ENCODE peak calls at places on chromosomes 2 and 18, in seven cellular contexts. L is stimulated activated CD4-positive, alpha-beta T cell treated with anti-CD3 and anti-CD28 coated beads, TNF-alpha, amount 100 ng/mL, for 24 hours; R is SJSA1; Z is activated effector memory CD4-positive, alpha-beta T cell treated with anti-CD3 and anti-CD28 coated beads, Interleukin-2, amount 50 U/mL, for 16 hours; T is osteocyte; E is LoVo; K is stimulated activated CD8-positive, alpha-beta memory T cell treated with anti-CD3 and anti-CD28 coated beads, Interleukin-2, amount 100 ng/mL, for 48 hours. W is an unnamed sample.

GRCh38 chr2:190678444-190679162 is 29.7 kb downstream of the NAB1 start:
- DNase-seq in L (peak), R (no peak), Z (no peak), T (no peak), E (no peak), K (no peak), W (no peak)

GRCh38 chr2:150610670-150611279 is 123.3 kb upstream of the RND3 start:
- DNase-seq in L (no peak), R (peak), Z (no peak), T (no peak), E (peak), K (no peak), W (no peak)

GRCh38 chr2:147456729-147457128 is 388.1 kb upstream of the ACVR2A start:
- DNase-seq in L (no peak), R (no peak), Z (no peak), T (no peak), E (no peak), K (no peak), W (no peak)

GRCh38 chr2:9178110-9178904 is 28.3 kb upstream of the ASAP2 start:
- DNase-seq in L (no peak), R (no peak), Z (no peak), T (no peak), E (peak), K (no peak), W (no peak)

GRCh38 chr2:14700753-14701152 is 68.2 kb downstream of the LRATD1 start:
- DNase-seq in L (no peak), R (no peak), Z (no peak), T (no peak), E (no peak), K (no peak), W (no peak)

GRCh38 chr2:74554821-74555531 is 456 bp downstream of the DOK1 start:
- DNase-seq in L (peak), R (peak), Z (peak), T (no peak), E (peak), K (peak), W (no peak)

GRCh38 chr2:128172191-128172590 is 81.2 kb downstream of the UGGT1 start:
- DNase-seq in L (no peak), R (no peak), Z (no peak), T (no peak), E (no peak), K (no peak), W (no peak)

GRCh38 chr2:36453652-36454051 is 98.1 kb downstream of the CRIM1 start:
- DNase-seq in L (no peak), R (no peak), Z (no peak), T (no peak), E (no peak), K (no peak), W (no peak)

GRCh38 chr18:2331496-2331895 is 239.8 kb downstream of the METTL4 start:
- DNase-seq in L (no peak), R (no peak), Z (no peak), T (no peak), E (no peak), K (no peak), W (no peak)

GRCh38 chr2:235008584-235009044 is 56.8 kb downstream of the SH3BP4 start:
- DNase-seq in L (no peak), R (no peak), Z (no peak), T (no peak), E (peak), K (no peak), W (no peak)

GRCh38 chr2:17441790-17442189 is 76.5 kb downstream of the RAD51AP2 start:
- DNase-seq in L (no peak), R (no peak), Z (no peak), T (no peak), E (no peak), K (no peak), W (no peak)

GRCh38 chr2:202116686-202117085 is 43.6 kb downstream of the KIAA2012 start:
- DNase-seq in L (no peak), R (no peak), Z (no peak), T (no peak), E (no peak), K (no peak), W (no peak)

GRCh38 chr2:59025157-59025757 is 784.1 kb upstream of the FANCL start:
- DNase-seq in L (no peak), R (peak), Z (no peak), T (no peak), E (peak), K (peak), W (no peak)

GRCh38 chr2:237951878-237952277 is 14.9 kb upstream of the UBE2F start:
- DNase-seq in L (no peak), R (no peak), Z (no peak), T (no peak), E (no peak), K (no peak), W (no peak)

GRCh38 chr2:120306091-120306490 is 39.8 kb upstream of the INHBB start:
- DNase-seq in L (no peak), R (no peak), Z (no peak), T (no peak), E (no peak), K (no peak), W (no peak)

GRCh38 chr2:63537306-63537705 is 51.0 kb downstream of the WDPCP start:
- DNase-seq in L (no peak), R (no peak), Z (no peak), T (no peak), E (no peak), K (no peak), W (no peak)

GRCh38 chr2:9300829-9301453 is 94.3 kb downstream of the ASAP2 start:
- DNase-seq in L (no peak), R (no peak), Z (no peak), T (no peak), E (no peak), K (no peak), W (no peak)

GRCh38 chr2:27446057-27446456 is 3.9 kb downstream of the KRTCAP3 start:
- DNase-seq in L (no peak), R (no peak), Z (no peak), T (no peak), E (peak), K (no peak), W (no peak)

GRCh38 chr2:3102081-3102914 is 275.3 kb downstream of the EIPR1 start:
- DNase-seq in L (no peak), R (no peak), Z (no peak), T (no peak), E (no peak), K (no peak), W (no peak)

W was measured in brain pericyte.